ENCODE peak calls at places on chromosome 19, in eight cellular contexts. Q is stomach, D is pancreas, G is left ventricle myocardium inferior, H is heart right ventricle, N is AG04449, I is PC-9, S is AG04450. B is an unnamed sample.
A peak's percentile ranks its signal among the peaks of the same experiment; 100 is the strongest.

GRCh38 chr19:47239610-47240296 is 8.8 kb upstream of the BBC3 start:
- DNase-seq in Q (peak; percentile 58), D (peak; percentile 77), G (peak; percentile 40), H (peak; percentile 40), N (no peak), I (no peak), S (no peak), B (no peak)

GRCh38 chr19:35075202-35076025 is 33.9 kb downstream of the HPN start:
- DNase-seq in Q (no peak), D (no peak), G (no peak), H (no peak), N (no peak), I (no peak), S (no peak), B (no peak)

GRCh38 chr19:42246143-42246868 is 3.9 kb upstream of the GSK3A start:
- DNase-seq in Q (peak; percentile 73), D (peak; percentile 78), G (peak; percentile 75), H (peak; percentile 72), N (no peak), I (peak; percentile 31), S (peak; percentile 59), B (no peak)

GRCh38 chr19:14425696-14426138 is 6.6 kb upstream of the DDX39A start:
- DNase-seq in Q (no peak), D (no peak), G (no peak), H (no peak), N (no peak), I (no peak), S (peak; percentile 38), B (no peak)

GRCh38 chr19:29385191-29385795 is 140.5 kb upstream of the VSTM2B start:
- DNase-seq in Q (no peak), D (no peak), G (no peak), H (no peak), N (no peak), I (no peak), S (no peak), B (no peak)

GRCh38 chr19:575527-576506 is 3.4 kb downstream of the BSG start:
- DNase-seq in Q (peak; percentile 81), D (no peak), G (peak; percentile 81), H (peak; percentile 77), N (no peak), I (peak; percentile 68), S (no peak), B (no peak)

GRCh38 chr19:52673014-52673413 is 34.9 kb upstream of the ZNF83 start:
- DNase-seq in Q (no peak), D (no peak), G (no peak), H (no peak), N (no peak), I (no peak), S (no peak), B (no peak)

GRCh38 chr19:277131-277530 is 14.1 kb downstream of the PLPP2 start:
- DNase-seq in Q (no peak), D (no peak), G (no peak), H (no peak), N (no peak), I (no peak), S (no peak), B (no peak)

GRCh38 chr19:7230826-7231225 is 63.4 kb downstream of the INSR start:
- DNase-seq in Q (peak; percentile 29), D (no peak), G (peak; percentile 73), H (peak; percentile 60), N (no peak), I (no peak), S (no peak), B (no peak)

GRCh38 chr19:5827891-5828660 is 11.4 kb downstream of the FUT6 start:
- DNase-seq in Q (peak; percentile 95), D (peak; percentile 86), G (peak; percentile 79), H (peak; percentile 84), N (peak; percentile 17), I (peak; percentile 94), S (peak; percentile 73), B (peak; percentile 82)

GRCh38 chr19:29084266-29084665 is 128.7 kb downstream of the UQCRFS1 start:
- DNase-seq in Q (no peak), D (no peak), G (no peak), H (no peak), N (no peak), I (no peak), S (no peak), B (no peak)

GRCh38 chr19:47729468-47729798 is 15.9 kb upstream of the NOP53 start:
- DNase-seq in Q (peak; percentile 63), D (peak; percentile 79), G (peak; percentile 64), H (peak; percentile 68), N (no peak), I (peak; percentile 86), S (no peak), B (no peak)

GRCh38 chr19:18992696-18993095 is 40.6 kb downstream of the SUGP2 start:
- DNase-seq in Q (no peak), D (no peak), G (no peak), H (no peak), N (no peak), I (no peak), S (no peak), B (no peak)

DNA sequence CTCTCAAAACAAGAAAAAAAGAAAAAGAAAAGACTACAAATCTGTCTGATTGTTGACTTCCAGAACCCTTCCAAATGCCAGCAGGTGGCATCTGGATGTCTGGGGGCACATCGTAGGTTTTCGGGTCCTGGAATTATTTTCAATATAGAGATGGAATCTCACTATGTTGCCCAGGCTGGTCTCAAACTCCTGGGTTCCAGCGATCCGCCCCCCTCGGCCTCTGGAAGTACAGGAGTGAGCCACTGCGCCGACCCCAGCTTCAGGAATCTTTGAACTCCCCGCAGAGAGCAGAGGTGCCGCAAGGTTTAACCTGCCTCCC is 567 bp upstream of the B3GNT3 start:
- DNase-seq in Q (no peak), D (no peak), G (no peak), H (no peak), N (no peak), I (no peak), S (no peak), B (no peak)
- TF ChIP-seq CTCF in Q (no peak), D (no peak), G (no peak), H (no peak), N (no peak), I (peak; percentile 14), S (no peak), B (no peak)

GRCh38 chr19:16144216-16144581 is 714 bp downstream of the HSH2D start:
- DNase-seq in Q (no peak), D (no peak), G (no peak), H (no peak), N (no peak), I (no peak), S (no peak), B (no peak)
- H3K4me3 ChIP-seq in Q (peak overlapping the region; percentile 50), D (no peak overlapping the region), G (no peak overlapping the region), H (no peak overlapping the region), N (no peak overlapping the region), I (peak overlapping the region; percentile 52), S (no peak overlapping the region), B (peak overlapping the region; percentile 58)

GRCh38 chr19:49469828-49470614 is 4.0 kb upstream of the FLT3LG start:
- DNase-seq in Q (peak; percentile 40), D (no peak), G (no peak), H (no peak), N (no peak), I (no peak), S (no peak), B (no peak)
- TF ChIP-seq CTCF in Q (no peak), D (no peak), G (peak; percentile 18), H (no peak), N (no peak), I (no peak), S (peak; percentile 5), B (peak; percentile 6)

DNA sequence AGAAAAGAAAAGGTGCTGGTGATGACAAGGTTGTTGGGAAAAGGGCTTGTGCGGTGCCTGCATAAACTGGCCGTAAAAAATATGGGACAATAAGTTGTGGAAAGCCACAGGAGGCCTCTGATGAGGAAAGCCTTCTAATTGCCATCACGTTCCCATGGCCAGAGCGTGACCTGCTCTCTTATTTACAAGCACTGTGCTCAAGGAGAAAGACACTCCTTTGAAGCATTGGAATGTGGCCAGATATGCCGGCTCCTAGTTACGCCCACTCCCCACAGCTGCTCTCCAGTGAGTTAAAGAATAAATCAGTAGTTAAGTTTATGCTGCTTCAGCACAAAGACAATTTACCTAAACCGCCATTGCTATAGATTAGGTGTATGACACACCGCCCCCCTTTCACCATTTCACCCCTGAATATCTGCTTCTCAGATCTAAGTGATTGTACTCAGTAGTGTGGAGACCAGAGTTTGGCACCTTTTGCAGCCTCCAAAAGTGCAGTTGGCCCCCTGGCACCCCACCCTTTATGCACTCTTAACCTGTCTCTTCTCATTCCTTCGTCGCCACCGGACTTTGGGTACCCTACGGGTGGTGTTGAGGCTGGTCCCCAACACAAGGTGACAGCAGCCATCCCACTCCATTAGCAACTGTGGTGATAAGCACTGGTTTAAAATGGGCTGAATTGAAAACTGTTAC is 8.2 kb upstream of the PGLYRP1 start:
- DNase-seq in Q (no peak), D (no peak), G (no peak), H (no peak), N (no peak), I (no peak), S (no peak), B (no peak)
- H3K4me3 ChIP-seq in Q (no peak overlapping the region), D (no peak overlapping the region), G (no peak overlapping the region), H (no peak overlapping the region), N (no peak overlapping the region), I (no peak overlapping the region), S (no peak overlapping the region), B (no peak overlapping the region)

GRCh38 chr19:56367829-56368711 is 25.3 kb downstream of the ZNF582 start:
- DNase-seq in Q (peak; percentile 85), D (peak; percentile 85), G (peak; percentile 94), H (peak; percentile 95), N (peak; percentile 63), I (peak; percentile 45), S (peak; percentile 76), B (peak; percentile 98)
- TF ChIP-seq CTCF in Q (no peak), D (no peak), G (no peak), H (no peak), N (no peak), I (no peak), S (no peak), B (no peak)

B was measured in LNCaP clone FGC.